ENCODE peak calls at places on chromosomes 16 and 17, in ten cellular contexts. One of them, this sample, is unnamed.

GRCh38 chr17:63258785-63259184 is 187.3 kb downstream of the CYB561 start:
- DNase-seq in A549: no peak
- DNase-seq in GDM1: no peak
- DNase-seq in stromal cell of bone marrow: no peak
- DNase-seq in effector CD4-positive, alpha-beta T cell: no peak
- DNase-seq in LHCN-M2: no peak
- DNase-seq in T-helper 9 cell: no peak
- DNase-seq in kidney tubule cell: no peak
- DNase-seq in neural crest cell: no peak
- DNase-seq in substantia nigra: no peak
- DNase-seq in this sample: no peak

GRCh38 chr16:56896244-56896643 is 31.2 kb downstream of the SLC12A3 start:
- DNase-seq in T-helper 9 cell: no peak
- DNase-seq in substantia nigra: no peak
- DNase-seq in effector CD4-positive, alpha-beta T cell: no peak
- DNase-seq in kidney tubule cell: no peak
- DNase-seq in neural crest cell: no peak
- DNase-seq in stromal cell of bone marrow: no peak
- DNase-seq in GDM1: no peak
- DNase-seq in A549: no peak
- DNase-seq in LHCN-M2: no peak
- DNase-seq in this sample: no peak

GRCh38 chr17:64295146-64295545 is 32.1 kb upstream of the TEX2 start:
- DNase-seq in neural crest cell: no peak
- DNase-seq in effector CD4-positive, alpha-beta T cell: no peak
- DNase-seq in T-helper 9 cell: no peak
- DNase-seq in stromal cell of bone marrow: no peak
- DNase-seq in GDM1: no peak
- DNase-seq in substantia nigra: no peak
- DNase-seq in A549: no peak
- DNase-seq in LHCN-M2: no peak
- DNase-seq in kidney tubule cell: no peak
- DNase-seq in this sample: no peak

GRCh38 chr16:30376508-30376907 is 1.9 kb downstream of the MYL11 start:
- DNase-seq in neural crest cell: no peak
- DNase-seq in A549: no peak
- DNase-seq in GDM1: no peak
- DNase-seq in T-helper 9 cell: no peak
- DNase-seq in LHCN-M2: no peak
- DNase-seq in kidney tubule cell: no peak
- DNase-seq in effector CD4-positive, alpha-beta T cell: no peak
- DNase-seq in stromal cell of bone marrow: no peak
- DNase-seq in substantia nigra: no peak
- DNase-seq in this sample: no peak

GRCh38 chr17:48575673-48576478 is 2.3 kb downstream of the HOXB4 start:
- DNase-seq in stromal cell of bone marrow: no peak
- DNase-seq in kidney tubule cell: no peak
- DNase-seq in A549: no peak
- DNase-seq in effector CD4-positive, alpha-beta T cell: no peak
- DNase-seq in T-helper 9 cell: no peak
- DNase-seq in GDM1: no peak
- DNase-seq in substantia nigra: no peak
- DNase-seq in neural crest cell: no peak
- DNase-seq in LHCN-M2: no peak
- DNase-seq in this sample: no peak

GRCh38 chr17:76054112-76054476 is 18.2 kb downstream of the SRP68 start:
- DNase-seq in kidney tubule cell: peak
- DNase-seq in LHCN-M2: peak
- DNase-seq in effector CD4-positive, alpha-beta T cell: no peak
- DNase-seq in A549: peak
- DNase-seq in stromal cell of bone marrow: peak
- DNase-seq in neural crest cell: no peak
- DNase-seq in GDM1: no peak
- DNase-seq in substantia nigra: no peak
- DNase-seq in T-helper 9 cell: no peak
- DNase-seq in this sample: no peak

GRCh38 chr16:9647981-9648701 is 534.1 kb downstream of the GRIN2A start:
- DNase-seq in A549: peak
- DNase-seq in stromal cell of bone marrow: peak
- DNase-seq in T-helper 9 cell: no peak
- DNase-seq in kidney tubule cell: peak
- DNase-seq in effector CD4-positive, alpha-beta T cell: no peak
- DNase-seq in neural crest cell: peak
- DNase-seq in LHCN-M2: peak
- DNase-seq in GDM1: no peak
- DNase-seq in substantia nigra: no peak
- DNase-seq in this sample: peak

GRCh38 chr17:35082073-35082657 is 18.7 kb upstream of the RFFL start:
- DNase-seq in T-helper 9 cell: no peak
- DNase-seq in stromal cell of bone marrow: peak
- DNase-seq in neural crest cell: no peak
- DNase-seq in effector CD4-positive, alpha-beta T cell: no peak
- DNase-seq in kidney tubule cell: peak
- DNase-seq in LHCN-M2: peak
- DNase-seq in GDM1: no peak
- DNase-seq in substantia nigra: no peak
- DNase-seq in A549: no peak
- DNase-seq in this sample: peak

GRCh38 chr17:79607941-79608728 is 2.7 kb downstream of the RBFOX3 start:
- DNase-seq in GDM1: no peak
- DNase-seq in kidney tubule cell: peak
- DNase-seq in effector CD4-positive, alpha-beta T cell: no peak
- DNase-seq in LHCN-M2: peak
- DNase-seq in neural crest cell: peak
- DNase-seq in A549: no peak
- DNase-seq in stromal cell of bone marrow: no peak
- DNase-seq in substantia nigra: no peak
- DNase-seq in T-helper 9 cell: no peak
- DNase-seq in this sample: peak

GRCh38 chr16:87334611-87335305 is 17.6 kb upstream of the C16orf95 start:
- DNase-seq in LHCN-M2: no peak
- DNase-seq in kidney tubule cell: no peak
- DNase-seq in substantia nigra: no peak
- DNase-seq in neural crest cell: no peak
- DNase-seq in effector CD4-positive, alpha-beta T cell: no peak
- DNase-seq in A549: no peak
- DNase-seq in GDM1: no peak
- DNase-seq in stromal cell of bone marrow: no peak
- DNase-seq in T-helper 9 cell: no peak
- DNase-seq in this sample: no peak

GRCh38 chr16:85982563-85982939 is 83.6 kb downstream of the IRF8 start:
- DNase-seq in T-helper 9 cell: no peak
- DNase-seq in effector CD4-positive, alpha-beta T cell: no peak
- DNase-seq in LHCN-M2: no peak
- DNase-seq in neural crest cell: no peak
- DNase-seq in kidney tubule cell: no peak
- DNase-seq in stromal cell of bone marrow: no peak
- DNase-seq in GDM1: no peak
- DNase-seq in substantia nigra: no peak
- DNase-seq in A549: no peak
- DNase-seq in this sample: no peak

GRCh38 chr16:68296291-68296690 is 14.5 kb downstream of the SLC7A6OS start:
- DNase-seq in LHCN-M2: no peak
- DNase-seq in substantia nigra: no peak
- DNase-seq in T-helper 9 cell: no peak
- DNase-seq in effector CD4-positive, alpha-beta T cell: no peak
- DNase-seq in stromal cell of bone marrow: no peak
- DNase-seq in A549: no peak
- DNase-seq in neural crest cell: no peak
- DNase-seq in GDM1: no peak
- DNase-seq in kidney tubule cell: no peak
- DNase-seq in this sample: no peak

GRCh38 chr17:79757140-79757745 is 20.7 kb upstream of the CBX2 start:
- DNase-seq in stromal cell of bone marrow: no peak
- DNase-seq in LHCN-M2: no peak
- DNase-seq in A549: no peak
- DNase-seq in T-helper 9 cell: no peak
- DNase-seq in substantia nigra: no peak
- DNase-seq in kidney tubule cell: no peak
- DNase-seq in effector CD4-positive, alpha-beta T cell: no peak
- DNase-seq in neural crest cell: no peak
- DNase-seq in GDM1: no peak
- DNase-seq in this sample: no peak

GRCh38 chr16:82924075-82924854 is 297.5 kb downstream of the CDH13 start:
- DNase-seq in stromal cell of bone marrow: no peak
- DNase-seq in neural crest cell: no peak
- DNase-seq in kidney tubule cell: no peak
- DNase-seq in T-helper 9 cell: peak
- DNase-seq in substantia nigra: no peak
- DNase-seq in LHCN-M2: no peak
- DNase-seq in A549: no peak
- DNase-seq in effector CD4-positive, alpha-beta T cell: no peak
- DNase-seq in GDM1: no peak
- DNase-seq in this sample: no peak

GRCh38 chr17:36922175-36922574 is 15.1 kb upstream of the LHX1 start:
- DNase-seq in GDM1: no peak
- DNase-seq in stromal cell of bone marrow: no peak
- DNase-seq in T-helper 9 cell: no peak
- DNase-seq in substantia nigra: no peak
- DNase-seq in LHCN-M2: no peak
- DNase-seq in A549: no peak
- DNase-seq in neural crest cell: no peak
- DNase-seq in kidney tubule cell: no peak
- DNase-seq in effector CD4-positive, alpha-beta T cell: no peak
- DNase-seq in this sample: no peak

GRCh38 chr16:87850009-87851006 is 19.0 kb downstream of the SLC7A5 start:
- DNase-seq in LHCN-M2: peak
- DNase-seq in effector CD4-positive, alpha-beta T cell: peak
- DNase-seq in neural crest cell: peak
- DNase-seq in T-helper 9 cell: peak
- DNase-seq in kidney tubule cell: peak
- DNase-seq in GDM1: no peak
- DNase-seq in substantia nigra: no peak
- DNase-seq in A549: no peak
- DNase-seq in stromal cell of bone marrow: no peak
- DNase-seq in this sample: peak

GRCh38 chr17:17484451-17484899 is 7.7 kb downstream of the MED9 start:
- DNase-seq in A549: no peak
- DNase-seq in T-helper 9 cell: no peak
- DNase-seq in LHCN-M2: no peak
- DNase-seq in substantia nigra: no peak
- DNase-seq in kidney tubule cell: peak
- DNase-seq in GDM1: peak
- DNase-seq in neural crest cell: no peak
- DNase-seq in stromal cell of bone marrow: no peak
- DNase-seq in effector CD4-positive, alpha-beta T cell: no peak
- DNase-seq in this sample: no peak

GRCh38 chr16:83205896-83206295 is 579.1 kb downstream of the CDH13 start:
- DNase-seq in kidney tubule cell: no peak
- DNase-seq in substantia nigra: no peak
- DNase-seq in stromal cell of bone marrow: no peak
- DNase-seq in GDM1: no peak
- DNase-seq in neural crest cell: no peak
- DNase-seq in T-helper 9 cell: no peak
- DNase-seq in LHCN-M2: peak
- DNase-seq in A549: no peak
- DNase-seq in effector CD4-positive, alpha-beta T cell: no peak
- DNase-seq in this sample: no peak

GRCh38 chr17:32870969-32871368 is 6.0 kb downstream of the MYO1D start:
- DNase-seq in A549: no peak
- DNase-seq in effector CD4-positive, alpha-beta T cell: no peak
- DNase-seq in substantia nigra: no peak
- DNase-seq in neural crest cell: no peak
- DNase-seq in kidney tubule cell: no peak
- DNase-seq in GDM1: no peak
- DNase-seq in stromal cell of bone marrow: no peak
- DNase-seq in T-helper 9 cell: no peak
- DNase-seq in LHCN-M2: peak
- DNase-seq in this sample: no peak

GRCh38 chr17:30271102-30271501 is 20.6 kb downstream of the BLMH start:
- DNase-seq in neural crest cell: no peak
- DNase-seq in GDM1: no peak
- DNase-seq in kidney tubule cell: peak
- DNase-seq in stromal cell of bone marrow: no peak
- DNase-seq in A549: no peak
- DNase-seq in T-helper 9 cell: no peak
- DNase-seq in LHCN-M2: peak
- DNase-seq in effector CD4-positive, alpha-beta T cell: no peak
- DNase-seq in substantia nigra: no peak
- DNase-seq in this sample: no peak

GRCh38 chr16:86118467-86119307 is 219.7 kb downstream of the IRF8 start:
- DNase-seq in neural crest cell: no peak
- DNase-seq in substantia nigra: no peak
- DNase-seq in A549: no peak
- DNase-seq in T-helper 9 cell: no peak
- DNase-seq in LHCN-M2: no peak
- DNase-seq in effector CD4-positive, alpha-beta T cell: no peak
- DNase-seq in GDM1: no peak
- DNase-seq in kidney tubule cell: peak
- DNase-seq in stromal cell of bone marrow: no peak
- DNase-seq in this sample: peak

GRCh38 chr16:13014516-13014915 is 113.1 kb downstream of the SHISA9 start:
- DNase-seq in effector CD4-positive, alpha-beta T cell: no peak
- DNase-seq in GDM1: no peak
- DNase-seq in substantia nigra: no peak
- DNase-seq in kidney tubule cell: peak
- DNase-seq in stromal cell of bone marrow: no peak
- DNase-seq in neural crest cell: no peak
- DNase-seq in T-helper 9 cell: no peak
- DNase-seq in LHCN-M2: no peak
- DNase-seq in A549: no peak
- DNase-seq in this sample: no peak

GRCh38 chr17:71423871-71424546 is 696.8 kb upstream of the SOX9 start:
- DNase-seq in substantia nigra: no peak
- DNase-seq in kidney tubule cell: peak
- DNase-seq in GDM1: no peak
- DNase-seq in effector CD4-positive, alpha-beta T cell: no peak
- DNase-seq in T-helper 9 cell: no peak
- DNase-seq in A549: no peak
- DNase-seq in LHCN-M2: peak
- DNase-seq in stromal cell of bone marrow: no peak
- DNase-seq in neural crest cell: no peak
- DNase-seq in this sample: peak

GRCh38 chr17:19728114-19728495 is 11.7 kb upstream of the SLC47A2 start:
- DNase-seq in neural crest cell: no peak
- DNase-seq in effector CD4-positive, alpha-beta T cell: no peak
- DNase-seq in LHCN-M2: peak
- DNase-seq in GDM1: no peak
- DNase-seq in A549: no peak
- DNase-seq in stromal cell of bone marrow: peak
- DNase-seq in kidney tubule cell: peak
- DNase-seq in substantia nigra: peak
- DNase-seq in T-helper 9 cell: no peak
- DNase-seq in this sample: peak

GRCh38 chr17:45307290-45308015 is 9.4 kb downstream of the MAP3K14 start:
- DNase-seq in effector CD4-positive, alpha-beta T cell: no peak
- DNase-seq in kidney tubule cell: peak
- DNase-seq in neural crest cell: no peak
- DNase-seq in T-helper 9 cell: no peak
- DNase-seq in substantia nigra: no peak
- DNase-seq in LHCN-M2: peak
- DNase-seq in stromal cell of bone marrow: peak
- DNase-seq in A549: no peak
- DNase-seq in GDM1: peak
- DNase-seq in this sample: no peak

GRCh38 chr17:5631958-5632357 is 47.6 kb upstream of the NLRP1 start:
- DNase-seq in substantia nigra: no peak
- DNase-seq in effector CD4-positive, alpha-beta T cell: no peak
- DNase-seq in T-helper 9 cell: no peak
- DNase-seq in kidney tubule cell: no peak
- DNase-seq in neural crest cell: no peak
- DNase-seq in stromal cell of bone marrow: no peak
- DNase-seq in LHCN-M2: no peak
- DNase-seq in A549: no peak
- DNase-seq in GDM1: no peak
- DNase-seq in this sample: no peak

GRCh38 chr17:17860761-17861107 is 23.9 kb upstream of the SREBF1 start:
- DNase-seq in T-helper 9 cell: no peak
- DNase-seq in LHCN-M2: no peak
- DNase-seq in substantia nigra: no peak
- DNase-seq in stromal cell of bone marrow: no peak
- DNase-seq in A549: no peak
- DNase-seq in effector CD4-positive, alpha-beta T cell: no peak
- DNase-seq in neural crest cell: no peak
- DNase-seq in kidney tubule cell: no peak
- DNase-seq in GDM1: no peak
- DNase-seq in this sample: no peak

GRCh38 chr16:88763502-88764053 is 21.4 kb downstream of the PIEZO1 start:
- DNase-seq in T-helper 9 cell: no peak
- DNase-seq in substantia nigra: no peak
- DNase-seq in A549: no peak
- DNase-seq in effector CD4-positive, alpha-beta T cell: no peak
- DNase-seq in GDM1: no peak
- DNase-seq in kidney tubule cell: peak
- DNase-seq in LHCN-M2: no peak
- DNase-seq in stromal cell of bone marrow: no peak
- DNase-seq in neural crest cell: no peak
- DNase-seq in this sample: no peak

This sample was measured in RPMI8226.